ENCODE peak calls at places on chromosome 10, in nine cellular contexts. A is epithelial cell of proximal tubule, Z is fibroblast of mammary gland, U is lower lobe of right lung, I is foreskin fibroblast, N is astrocyte of the cerebellum, B is heart right ventricle, J is cardiac muscle cell, O is cardiac fibroblast. G is an unnamed sample.

GRCh38 chr10:77511498-77512218 is 126.0 kb downstream of the KCNMA1 start:
- DNase-seq in A (no peak), Z (no peak), U (no peak), I (no peak), N (no peak), B (no peak), J (peak; percentile 29), O (no peak), G (no peak)

GRCh38 chr10:74585231-74586087 is 240.9 kb upstream of the KAT6B start:
- DNase-seq in A (peak; percentile 36), Z (peak; percentile 21), U (no peak), I (no peak), N (peak; percentile 12), B (no peak), J (no peak), O (peak; percentile 28), G (no peak)

GRCh38 chr10:125633517-125633999 is 49.4 kb downstream of the TEX36 start:
- DNase-seq in A (peak; percentile 2), Z (no peak), U (no peak), I (peak; percentile 10), N (no peak), B (no peak), J (no peak), O (no peak), G (peak; percentile 70)

GRCh38 chr10:118408145-118408544 is 66.0 kb upstream of the FAM204A start:
- DNase-seq in A (no peak), Z (no peak), U (no peak), I (no peak), N (no peak), B (no peak), J (no peak), O (no peak), G (no peak)

GRCh38 chr10:79239275-79239779 is 107.9 kb upstream of the PPIF start:
- DNase-seq in A (no peak), Z (peak; percentile 71), U (peak; percentile 86), I (peak; percentile 50), N (no peak), B (no peak), J (peak; percentile 87), O (no peak), G (no peak)

GRCh38 chr10:24428410-24428782 is 219.5 kb downstream of the KIAA1217 start:
- DNase-seq in A (peak; percentile 35), Z (peak; percentile 66), U (no peak), I (no peak), N (no peak), B (no peak), J (no peak), O (peak; percentile 31), G (no peak)

GRCh38 chr10:115606081-115606480 is 512.9 kb downstream of the ATRNL1 start:
- DNase-seq in A (no peak), Z (no peak), U (no peak), I (peak; percentile 24), N (peak; percentile 36), B (no peak), J (no peak), O (no peak), G (no peak)

GRCh38 chr10:35613597-35614226 is 8.6 kb downstream of the GJD4 start:
- DNase-seq in A (no peak), Z (peak; percentile 40), U (no peak), I (peak; percentile 4), N (no peak), B (no peak), J (peak; percentile 28), O (peak; percentile 63), G (no peak)

GRCh38 chr10:47165168-47165710 is 134.8 kb upstream of the GDF10 start:
- DNase-seq in A (no peak), Z (no peak), U (no peak), I (no peak), N (no peak), B (no peak), J (no peak), O (no peak), G (no peak)

GRCh38 chr10:100100651-100101525 is 19.2 kb upstream of the CPN1 start:
- DNase-seq in A (peak; percentile 7), Z (peak; percentile 41), U (no peak), I (peak; percentile 37), N (no peak), B (no peak), J (no peak), O (peak; percentile 24), G (peak; percentile 10)

GRCh38 chr10:90592903-90593302 is 264.9 kb downstream of the HTR7 start:
- DNase-seq in A (no peak), Z (peak; percentile 70), U (no peak), I (peak; percentile 50), N (peak; percentile 64), B (peak; percentile 24), J (peak; percentile 82), O (peak; percentile 91), G (peak; percentile 32)

GRCh38 chr10:124886195-124886594 is 55.7 kb upstream of the ZRANB1 start:
- DNase-seq in A (no peak), Z (no peak), U (no peak), I (no peak), N (no peak), B (no peak), J (no peak), O (peak; percentile 43), G (no peak)

GRCh38 chr10:107544706-107545520 is 380.4 kb upstream of the SORCS1 start:
- DNase-seq in A (no peak), Z (no peak), U (no peak), I (no peak), N (no peak), B (no peak), J (no peak), O (no peak), G (no peak)

GRCh38 chr10:72263613-72264241 is 10.0 kb upstream of the DDIT4 start:
- DNase-seq in A (no peak), Z (no peak), U (peak; percentile 73), I (no peak), N (no peak), B (no peak), J (no peak), O (peak; percentile 31), G (no peak)

GRCh38 chr10:71829171-71829570 is 21.9 kb downstream of the PSAP start:
- DNase-seq in A (no peak), Z (peak; percentile 53), U (peak; percentile 84), I (no peak), N (no peak), B (no peak), J (no peak), O (peak; percentile 44), G (no peak)

GRCh38 chr10:72913287-72913686 is 19.7 kb downstream of the OIT3 start:
- DNase-seq in A (no peak), Z (no peak), U (no peak), I (no peak), N (no peak), B (no peak), J (no peak), O (no peak), G (no peak)

DNA sequence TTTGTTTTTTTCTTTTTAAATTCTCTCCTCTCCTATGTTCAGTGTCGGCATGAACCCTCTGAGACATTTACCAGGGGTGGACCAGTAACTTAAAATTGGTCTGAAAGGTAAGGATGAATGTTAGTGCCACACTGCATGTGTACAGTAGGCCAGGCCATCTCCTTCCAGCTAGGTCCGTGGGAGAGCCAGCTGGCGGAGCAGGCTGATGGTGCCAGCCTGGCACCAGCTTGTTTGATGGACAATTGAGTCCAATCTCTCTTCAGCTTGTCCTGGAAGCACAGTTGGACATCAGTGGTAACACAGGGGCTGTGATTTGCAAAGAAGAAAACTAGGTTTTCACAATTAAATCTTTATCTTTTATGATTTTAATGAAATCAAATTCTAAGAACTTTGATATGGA is 136.5 kb downstream of the CNNM2 start:
- DNase-seq in A (no peak), Z (no peak), U (no peak), I (no peak), N (no peak), B (no peak), J (no peak), O (no peak), G (no peak)
- H3K4me3 ChIP-seq in A (no peak overlapping the region), Z (no peak overlapping the region), U (no peak overlapping the region), I (peak overlapping the region; percentile 38), N (no peak overlapping the region), B (no peak overlapping the region), J (no peak overlapping the region), O (no peak overlapping the region), G (no peak overlapping the region)

DNA sequence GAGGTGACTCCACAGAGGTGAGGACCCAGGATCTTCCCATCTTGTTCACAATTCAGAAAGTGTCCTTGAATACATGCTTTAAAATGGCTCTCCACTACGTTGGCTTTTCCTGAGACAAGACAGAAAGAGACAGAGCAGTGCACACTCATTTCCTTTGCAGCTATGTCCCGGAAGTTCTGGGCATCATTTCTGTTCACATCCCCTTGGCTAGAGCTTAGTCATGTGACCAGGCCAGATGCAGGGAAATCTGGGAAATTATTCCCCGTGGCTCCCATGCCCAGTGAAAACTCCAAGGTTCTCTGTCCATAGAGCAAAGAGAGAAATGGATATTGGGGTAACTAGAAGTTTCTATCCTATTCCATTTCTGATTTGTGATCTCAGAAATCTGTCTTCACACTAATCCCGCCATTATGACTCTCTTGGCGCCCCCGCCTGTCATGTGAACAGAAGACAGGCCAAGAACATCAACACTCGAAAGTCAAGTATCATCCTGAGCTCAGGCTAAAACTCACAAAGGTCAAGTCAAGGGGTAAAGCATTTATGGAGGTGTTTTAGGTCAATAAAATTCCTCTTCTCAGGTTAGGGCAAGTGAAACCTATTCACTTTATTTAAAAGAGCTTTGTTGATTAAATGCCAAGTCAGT is 251.4 kb upstream of the HABP2 start:
- DNase-seq in A (no peak), Z (no peak), U (no peak), I (no peak), N (no peak), B (no peak), J (no peak), O (no peak), G (no peak)
- TF ChIP-seq CTCF in A (no peak), Z (no peak), U (no peak), I (no peak), N (no peak), B (no peak), J (no peak), O (no peak), G (no peak)

GRCh38 chr10:102418612-102419560 is at the start of gene PSD:
- DNase-seq in A (no peak), Z (no peak), U (no peak), I (no peak), N (no peak), B (no peak), J (peak; percentile 32), O (no peak), G (no peak)
- H3K4me3 ChIP-seq in A (peak within 1 kb of the TSS; percentile 96), Z (peak within 1 kb of the TSS; percentile 81), U (peak within 1 kb of the TSS; percentile 88), I (peak within 1 kb of the TSS; percentile 68), N (peak within 1 kb of the TSS; percentile 91), B (peak within 1 kb of the TSS; percentile 80), J (peak within 1 kb of the TSS; percentile 55), O (peak within 1 kb of the TSS; percentile 22), G (peak within 1 kb of the TSS; percentile 91)

GRCh38 chr10:128952856-128953255 is 514.2 kb upstream of the MGMT start:
- DNase-seq in A (no peak), Z (no peak), U (no peak), I (no peak), N (no peak), B (no peak), J (no peak), O (no peak), G (no peak)
- TF ChIP-seq CTCF in A (no peak), Z (no peak), U (no peak), I (no peak), N (no peak), B (no peak), J (no peak), O (no peak), G (no peak)